ENCODE peak calls at places on chromosomes 12 and 14, in nine cellular contexts. Q is HCT116, W is GM12878, C is suprapubic skin, E is GM23338, K is stomach, X is Panc1, G is sigmoid colon, P is endothelial cell of umbilical vein. H is an unnamed sample.

GRCh38 chr12:3728686-3729085 is 24.2 kb downstream of the CRACR2A start:
- DNase-seq in X (no peak), P (no peak), K (peak), Q (no peak), E (no peak), W (no peak), G (no peak), C (no peak), H (peak)

GRCh38 chr12:47942327-47943230 is 20.8 kb upstream of the TMEM106C start:
- DNase-seq in Q (no peak), G (peak), E (peak), K (peak), W (no peak), X (no peak), P (no peak), C (no peak), H (no peak)

GRCh38 chr12:55893723-55894122 is 34.0 kb downstream of the PYM1 start:
- DNase-seq in X (no peak), G (no peak), W (no peak), Q (no peak), P (no peak), E (no peak), K (no peak), C (no peak), H (no peak)

GRCh38 chr12:50217202-50217601 is 50.0 kb upstream of the CERS5 start:
- DNase-seq in P (no peak), C (no peak), E (no peak), Q (no peak), X (no peak), G (no peak), K (no peak), W (no peak), H (no peak)

GRCh38 chr14:58129208-58129607 is 22.8 kb downstream of the ARMH4 start:
- DNase-seq in P (no peak), Q (no peak), X (no peak), G (no peak), C (no peak), W (no peak), E (peak), K (no peak), H (no peak)

GRCh38 chr12:123744836-123745235 is 17.3 kb upstream of the DNAH10 start:
- DNase-seq in X (no peak), E (peak), K (no peak), G (peak), P (no peak), W (no peak), C (no peak), Q (no peak), H (no peak)

GRCh38 chr12:14514946-14515345 is 52.7 kb downstream of the PLBD1 start:
- DNase-seq in K (no peak), X (no peak), Q (no peak), G (no peak), C (no peak), E (no peak), P (no peak), W (no peak), H (no peak)

GRCh38 chr12:1562813-1563412 is 31.5 kb downstream of the FBXL14 start:
- DNase-seq in G (no peak), E (no peak), Q (no peak), W (no peak), K (no peak), P (peak), X (no peak), C (peak), H (no peak)

GRCh38 chr14:77469041-77469440 is 11.1 kb downstream of the AHSA1 start:
- DNase-seq in C (no peak), P (no peak), W (no peak), Q (no peak), E (no peak), G (no peak), X (no peak), K (no peak), H (no peak)

GRCh38 chr12:126084480-126084879 is 1019.2 kb downstream of the AACS start:
- DNase-seq in X (no peak), G (no peak), E (no peak), P (no peak), W (no peak), C (no peak), Q (no peak), K (no peak), H (no peak)

GRCh38 chr12:126086242-126086641 is 1021.0 kb downstream of the AACS start:
- DNase-seq in W (no peak), K (no peak), C (no peak), P (no peak), E (no peak), X (no peak), Q (no peak), G (no peak), H (no peak)

GRCh38 chr12:126083931-126084330 is 1018.7 kb downstream of the AACS start:
- DNase-seq in P (no peak), C (no peak), Q (no peak), G (no peak), E (peak), K (no peak), X (no peak), W (no peak), H (no peak)

DNA sequence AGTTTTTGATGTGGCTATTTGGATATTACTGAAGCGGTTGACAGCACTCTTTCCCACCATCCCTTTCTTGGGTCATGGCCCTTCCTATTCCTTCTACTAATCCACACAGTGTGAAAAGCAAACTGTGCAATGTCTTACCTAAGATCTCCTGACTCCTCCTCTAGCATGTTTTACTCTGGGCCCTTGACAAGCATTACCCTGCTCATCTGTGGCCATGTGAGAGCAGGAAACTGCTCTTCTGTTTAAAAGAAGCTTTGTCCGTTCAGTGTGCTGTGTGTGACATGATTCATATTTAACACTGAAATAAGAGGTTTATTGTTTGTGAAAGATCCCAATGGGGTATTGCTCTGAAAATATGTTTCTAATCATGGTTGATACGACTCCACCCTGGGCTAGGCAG is 1022.5 kb downstream of the AACS start:
- DNase-seq in G (no peak), K (no peak), P (no peak), W (no peak), X (no peak), E (no peak), C (no peak), Q (no peak), H (no peak)
- TF ChIP-seq POLR2AphosphoS5 in G (no peak), K (no peak), P (no peak), W (no peak), X (no peak), E (no peak), C (no peak), Q (no peak), H (no peak)

GRCh38 chr14:99562848-99563748 is 40.9 kb downstream of the CCDC85C start:
- DNase-seq in X (no peak), K (peak), Q (no peak), E (peak), G (peak), C (no peak), W (no peak), P (peak), H (no peak)
- TF ChIP-seq CTCF in X (peak), K (no peak), Q (no peak), E (peak), G (peak), C (peak), W (no peak), P (peak), H (no peak)

DNA sequence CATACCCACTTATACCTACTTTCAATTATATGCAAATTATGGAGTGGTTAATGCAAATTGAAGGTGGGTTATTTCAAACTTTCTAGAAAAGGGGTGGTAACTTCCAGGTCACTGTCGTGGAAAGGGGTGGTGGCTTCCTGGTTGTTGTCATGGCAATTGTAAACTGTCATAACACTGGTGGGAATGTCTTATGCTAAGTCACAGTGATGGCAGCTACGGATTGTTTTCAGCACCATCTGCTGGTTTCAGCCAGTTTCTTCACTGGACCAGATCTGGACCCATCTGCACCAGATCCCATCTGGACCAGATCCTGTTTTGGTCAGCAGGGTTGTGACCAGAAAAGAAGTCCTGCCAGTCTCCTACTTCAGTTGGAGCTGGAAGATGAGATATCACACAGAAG is 1469.3 kb downstream of the AACS start:
- DNase-seq in E (no peak), G (no peak), P (no peak), Q (no peak), X (no peak), C (no peak), K (no peak), W (no peak), H (no peak)
- TF ChIP-seq POLR2AphosphoS5 in E (no peak), G (no peak), P (no peak), Q (no peak), X (no peak), C (no peak), K (no peak), W (no peak), H (no peak)

GRCh38 chr12:22935090-22935489 is 310.1 kb downstream of the ETNK1 start:
- DNase-seq in G (no peak), W (no peak), X (no peak), K (no peak), E (peak), C (no peak), Q (no peak), P (no peak), H (no peak)
- TF ChIP-seq CTCF in G (no peak), W (no peak), X (no peak), K (no peak), E (peak), C (no peak), Q (no peak), P (no peak), H (no peak)

DNA sequence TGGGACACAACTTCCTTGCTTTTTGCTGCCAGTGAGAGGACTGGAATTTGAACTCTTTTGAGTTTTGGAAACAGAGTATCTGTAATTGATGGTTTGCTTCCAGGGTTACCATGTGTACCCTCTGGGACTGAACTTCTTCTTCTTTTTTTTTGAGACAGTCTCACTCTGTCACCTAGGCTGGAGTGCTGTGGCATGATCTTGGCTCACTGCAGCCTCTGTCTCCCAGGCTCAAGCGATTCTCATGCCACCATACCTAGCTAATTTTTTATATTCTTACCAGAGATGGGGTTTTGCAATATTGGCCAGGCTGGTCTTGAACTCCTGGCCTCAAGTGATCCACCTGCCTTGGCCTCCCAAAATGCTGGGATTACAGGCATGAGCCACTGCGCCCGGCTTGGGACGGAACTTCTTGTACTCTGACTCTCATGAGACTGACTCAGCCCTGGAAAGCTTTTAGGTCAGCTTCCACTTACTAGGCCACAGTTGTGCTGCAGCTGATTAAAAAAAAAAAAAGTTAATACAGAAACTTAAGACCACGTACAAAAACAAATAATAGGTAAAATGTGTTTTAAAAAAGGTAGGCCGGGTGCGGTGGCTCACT is 15.8 kb downstream of the SEL1L start:
- DNase-seq in G (peak), E (no peak), Q (no peak), W (no peak), K (no peak), P (no peak), X (no peak), C (no peak), H (no peak)
- TF ChIP-seq POLR2AphosphoS5 in G (peak), E (no peak), Q (no peak), W (no peak), K (no peak), P (no peak), X (no peak), C (no peak), H (no peak)

GRCh38 chr12:7907009-7907408 is 29.0 kb downstream of the SLC2A3 start:
- DNase-seq in X (no peak), P (peak), E (peak), Q (peak), W (no peak), K (peak), C (no peak), G (no peak), H (no peak)
- TF ChIP-seq CTCF in X (no peak), P (peak), E (peak), Q (peak), W (peak), K (no peak), C (no peak), G (no peak), H (no peak)

GRCh38 chr14:51568366-51568765 is 83.3 kb upstream of the FRMD6 start:
- DNase-seq in P (no peak), K (no peak), X (no peak), G (no peak), Q (no peak), W (no peak), C (no peak), E (no peak), H (no peak)
- TF ChIP-seq POLR2AphosphoS5 in P (no peak), K (no peak), X (no peak), G (no peak), Q (no peak), W (no peak), C (no peak), E (no peak), H (no peak)

H was measured in HL-60.